ENCODE peak calls at places on chromosomes 13 and 19, in four cellular contexts. B is osteocyte, U is psoas muscle, J is transverse colon. I is an unnamed sample.

GRCh38 chr13:98478134-98479129 is 98.5 kb downstream of the STK24 start:
- DNase-seq in U (no peak), B (no peak), J (no peak), I (peak)

GRCh38 chr19:28454083-28454482 is 758.9 kb downstream of the UQCRFS1 start:
- DNase-seq in B (no peak), J (no peak), U (no peak), I (no peak)

GRCh38 chr19:36719687-36720556 is 32.5 kb downstream of the ZNF567 start:
- DNase-seq in U (no peak), J (no peak), B (no peak), I (no peak)

GRCh38 chr13:92196566-92197256 is 798.3 kb downstream of the GPC5 start:
- DNase-seq in U (no peak), B (no peak), J (no peak), I (no peak)

GRCh38 chr19:54017266-54017665 is 25.8 kb downstream of the CACNG6 start:
- DNase-seq in J (no peak), B (no peak), U (no peak), I (peak)

GRCh38 chr19:3538965-3539742 is at the start of gene TEKTIP1:
- DNase-seq in U (no peak), B (peak), J (no peak), I (no peak)

GRCh38 chr19:28940751-28941500 is 272.0 kb downstream of the UQCRFS1 start:
- DNase-seq in U (no peak), B (no peak), J (no peak), I (peak)

GRCh38 chr19:28508666-28509065 is 704.3 kb downstream of the UQCRFS1 start:
- DNase-seq in J (no peak), U (no peak), B (peak), I (no peak)

GRCh38 chr19:53879145-53880037 is 2.6 kb upstream of the PRKCG start:
- DNase-seq in J (peak), B (peak), U (peak), I (peak)

GRCh38 chr19:56918682-56919307 is 78.3 kb upstream of the PEG3 start:
- DNase-seq in U (no peak), J (no peak), B (no peak), I (no peak)

GRCh38 chr13:94325660-94326059 is 153.8 kb downstream of the DCT start:
- DNase-seq in U (no peak), J (no peak), B (no peak), I (no peak)

GRCh38 chr13:87287721-87288120 is 383.4 kb upstream of the SLITRK5 start:
- DNase-seq in B (no peak), J (no peak), U (no peak), I (no peak)

GRCh38 chr19:16621165-16621800 is 6.7 kb downstream of the MED26 start:
- DNase-seq in U (no peak), J (no peak), B (no peak), I (no peak)

GRCh38 chr19:8304841-8305621 is 3.1 kb downstream of the CD320 start:
- DNase-seq in J (peak), B (peak), U (no peak), I (peak)

GRCh38 chr13:29835280-29836061 is 14.9 kb downstream of the UBL3 start:
- DNase-seq in B (no peak), U (no peak), J (no peak), I (no peak)
- TF ChIP-seq CTCF in B (no peak), U (no peak), J (no peak), I (no peak)

GRCh38 chr19:50368649-50369570 is 3.5 kb upstream of the NAPSA start:
- DNase-seq in J (peak), U (peak), B (peak), I (peak)

GRCh38 chr19:50362030-50362412 is 3.4 kb downstream of the NAPSA start:
- DNase-seq in J (no peak), U (no peak), B (no peak), I (no peak)

GRCh38 chr19:50362656-50363424 is 2.6 kb downstream of the NAPSA start:
- DNase-seq in J (no peak), U (no peak), B (no peak), I (no peak)

GRCh38 chr19:50361290-50362029 is 4.0 kb downstream of the NAPSA start:
- DNase-seq in U (no peak), J (no peak), B (no peak), I (no peak)

GRCh38 chr19:50365434-50366306 is at the start of gene NAPSA:
- DNase-seq in J (no peak), U (no peak), B (no peak), I (no peak)
- TF ChIP-seq CTCF in J (no peak), U (no peak), B (no peak), I (no peak)

GRCh38 chr13:31913459-31913858 is 118.1 kb upstream of the FRY start:
- DNase-seq in J (no peak), U (no peak), B (no peak), I (peak)
- TF ChIP-seq CTCF in J (no peak), U (no peak), B (no peak), I (peak)

DNA sequence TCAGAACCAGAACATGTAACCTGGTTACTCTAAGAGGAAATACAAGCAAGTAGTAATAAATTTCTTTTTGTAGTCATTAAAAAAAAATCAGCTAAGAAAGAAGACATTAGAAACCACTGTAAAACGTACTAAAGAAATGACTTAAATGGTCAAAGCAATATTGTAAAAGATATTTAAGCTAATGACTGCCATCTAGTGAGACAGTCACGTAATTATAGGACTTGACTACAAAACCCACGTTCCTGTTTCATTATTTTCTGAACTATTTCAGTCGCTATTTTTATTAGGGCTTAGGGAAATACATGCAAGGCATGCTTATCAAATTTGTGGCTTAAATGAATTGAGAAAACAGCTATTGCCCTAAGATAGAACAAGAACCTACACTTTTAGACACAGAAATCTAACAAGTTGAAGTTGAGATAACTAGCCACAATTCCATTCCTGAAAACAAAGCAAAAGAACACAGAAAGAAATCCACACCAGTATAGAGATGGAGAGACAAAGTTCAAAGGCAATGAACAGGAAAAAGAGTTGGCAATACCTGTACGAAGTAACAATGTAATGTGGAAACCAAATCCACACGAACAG is 17.9 kb downstream of the ALG5 start:
- DNase-seq in J (no peak), U (no peak), B (no peak), I (peak)
- TF ChIP-seq CTCF in J (peak), U (peak), B (peak), I (peak)

DNA sequence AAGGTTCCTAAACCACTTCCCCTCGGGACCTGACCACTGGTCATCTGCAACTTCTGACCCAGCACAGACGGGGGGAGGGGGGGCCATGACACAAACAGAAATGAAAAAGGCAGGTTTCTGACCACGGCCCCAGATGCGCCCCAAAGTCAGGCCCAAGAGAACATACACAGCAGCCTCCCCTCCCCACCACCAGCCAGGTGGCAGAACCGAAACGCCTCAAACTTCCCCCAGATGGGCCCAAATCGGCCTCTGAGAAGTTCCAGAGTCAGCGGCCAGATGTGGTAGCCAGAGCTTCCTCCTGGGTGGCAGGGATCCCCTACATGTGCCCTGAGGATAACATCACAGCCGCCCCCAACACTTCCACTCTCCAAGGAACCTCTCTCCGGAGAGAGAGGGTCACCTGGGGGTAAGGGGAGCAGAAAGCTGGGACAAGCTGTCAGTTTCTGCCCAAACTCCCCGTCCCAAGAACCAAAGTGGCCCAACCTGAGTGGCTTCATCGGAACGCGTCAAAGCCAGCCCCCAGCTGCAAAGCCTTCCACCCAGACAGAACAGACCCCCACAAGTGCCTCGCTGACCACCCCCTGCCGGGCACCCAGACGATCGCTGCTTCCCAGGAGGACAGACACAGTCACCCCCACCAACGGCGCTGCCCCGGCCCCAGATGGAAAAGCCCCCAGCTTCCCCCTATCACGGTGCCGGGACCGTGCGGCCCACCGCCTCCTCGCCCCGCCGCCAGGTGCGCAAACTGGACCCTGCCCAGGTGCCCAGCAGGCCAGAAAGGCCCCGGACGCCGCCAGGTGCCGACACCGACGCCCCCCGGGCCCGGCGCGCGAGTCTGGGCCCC is 800 bp downstream of the ELL start:
- DNase-seq in B (no peak), J (peak), U (peak), I (no peak)
- TF ChIP-seq CTCF in B (no peak), J (no peak), U (no peak), I (peak)

DNA sequence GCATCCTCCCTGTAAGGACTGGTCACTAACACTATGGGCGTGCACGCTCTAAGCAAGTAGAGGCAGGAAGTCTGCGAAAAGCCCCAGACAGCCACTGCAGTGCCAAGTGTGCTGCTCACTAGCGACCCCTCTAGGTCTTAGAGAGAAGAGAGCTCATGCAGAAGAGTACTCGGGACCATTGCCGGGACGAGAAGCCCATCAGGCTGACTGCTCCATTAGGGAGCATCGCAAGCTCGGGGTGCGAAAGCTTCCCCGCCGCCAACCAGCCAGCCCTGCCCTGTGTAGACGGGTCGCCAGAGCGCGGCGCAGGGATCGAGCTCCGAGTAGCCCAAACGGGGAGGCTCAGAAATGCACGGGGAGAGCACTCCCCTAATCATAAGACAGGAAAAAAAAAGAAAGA is 16.6 kb downstream of the POU4F1 start:
- DNase-seq in B (no peak), U (no peak), J (no peak), I (no peak)
- TF ChIP-seq CTCF in B (peak), U (no peak), J (no peak), I (peak)

DNA sequence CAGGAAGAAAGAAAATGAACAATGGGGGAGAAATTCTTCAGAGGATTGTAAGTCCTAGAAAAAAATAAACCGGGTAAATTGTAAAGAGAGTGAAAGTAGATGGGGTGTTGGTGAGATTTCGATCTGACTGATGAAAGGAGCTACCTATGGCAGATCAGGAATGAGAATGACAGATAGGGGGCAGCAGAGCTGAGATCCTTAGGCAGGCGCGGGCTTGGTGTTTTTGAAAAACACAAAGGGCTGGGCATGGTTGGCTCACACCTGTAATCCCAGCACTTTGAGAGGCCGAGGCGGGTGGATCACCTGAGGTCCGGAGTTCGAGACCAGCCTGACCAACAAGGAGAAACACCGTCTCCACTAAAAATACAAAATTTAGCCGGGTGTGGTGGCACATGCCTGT is 1468.6 kb upstream of the SLC10A2 start:
- DNase-seq in U (no peak), B (no peak), J (no peak), I (no peak)
- TF ChIP-seq CTCF in U (no peak), B (no peak), J (no peak), I (peak)

DNA sequence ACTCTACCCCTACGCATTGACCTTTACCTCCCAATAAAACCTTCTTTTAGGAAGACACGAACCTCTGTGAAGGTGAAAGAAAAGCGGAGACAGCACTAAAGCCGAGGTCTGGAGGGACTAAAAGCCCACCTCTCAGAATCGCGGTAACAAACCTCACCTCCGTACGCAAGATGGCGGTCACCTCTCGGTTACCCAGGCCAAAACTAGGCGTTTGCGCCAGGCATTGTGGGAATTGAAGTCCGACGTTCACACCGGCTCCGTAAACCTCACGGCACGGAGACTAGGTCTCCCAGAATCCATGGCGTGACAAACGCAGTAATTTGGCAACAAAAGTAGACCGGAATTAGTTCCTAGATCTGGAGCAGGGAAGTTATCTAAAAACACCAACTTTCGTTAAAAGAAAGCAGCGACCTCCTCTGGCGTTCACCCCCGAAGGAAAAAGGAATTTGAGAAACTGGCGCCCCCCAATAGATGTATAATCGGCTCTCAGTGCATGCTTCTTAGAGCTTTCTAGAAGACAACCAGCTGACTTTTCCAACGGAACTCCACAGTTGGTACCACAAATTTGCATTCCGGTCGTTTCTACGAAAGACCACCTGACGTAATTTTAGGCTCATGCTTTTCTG is at the start of gene N4BP2L2:
- DNase-seq in U (peak), B (peak), J (peak), I (peak)
- TF ChIP-seq CTCF in U (no peak), B (peak), J (no peak), I (peak)

DNA sequence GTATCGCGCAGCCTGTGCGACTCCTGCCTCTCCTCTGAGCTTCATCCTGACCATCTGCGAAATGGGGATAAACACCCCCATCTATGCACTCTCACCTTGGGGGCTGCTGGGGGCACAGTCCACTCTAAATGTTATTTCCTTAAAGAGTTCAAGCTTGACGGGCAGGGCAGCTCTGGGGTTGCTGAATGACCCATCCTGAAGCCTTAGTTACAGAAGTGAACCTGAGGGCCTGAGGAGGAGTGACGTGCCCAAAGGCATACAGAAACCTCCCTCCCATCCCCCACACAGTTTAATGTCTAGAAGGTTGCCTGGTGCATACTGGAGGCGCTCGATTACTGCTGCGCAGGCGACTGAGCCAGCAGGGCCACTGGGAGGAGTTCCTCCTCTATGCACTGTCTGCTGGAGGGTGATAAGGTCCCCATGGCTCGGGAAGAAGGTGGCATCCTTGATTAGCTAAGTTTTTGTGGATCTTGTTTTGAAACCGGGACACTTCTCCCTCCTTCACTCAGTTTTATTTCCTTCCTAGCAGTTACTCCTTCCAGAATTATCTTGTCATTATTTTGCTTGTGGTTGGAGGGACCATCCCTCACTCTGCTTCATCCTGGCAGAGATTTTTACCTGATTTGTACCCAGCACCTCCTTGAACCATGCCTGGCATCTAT is 572 bp upstream of the FKBP8 start:
- DNase-seq in U (no peak), B (no peak), J (peak), I (peak)
- TF ChIP-seq CTCF in U (no peak), B (no peak), J (no peak), I (no peak)

DNA sequence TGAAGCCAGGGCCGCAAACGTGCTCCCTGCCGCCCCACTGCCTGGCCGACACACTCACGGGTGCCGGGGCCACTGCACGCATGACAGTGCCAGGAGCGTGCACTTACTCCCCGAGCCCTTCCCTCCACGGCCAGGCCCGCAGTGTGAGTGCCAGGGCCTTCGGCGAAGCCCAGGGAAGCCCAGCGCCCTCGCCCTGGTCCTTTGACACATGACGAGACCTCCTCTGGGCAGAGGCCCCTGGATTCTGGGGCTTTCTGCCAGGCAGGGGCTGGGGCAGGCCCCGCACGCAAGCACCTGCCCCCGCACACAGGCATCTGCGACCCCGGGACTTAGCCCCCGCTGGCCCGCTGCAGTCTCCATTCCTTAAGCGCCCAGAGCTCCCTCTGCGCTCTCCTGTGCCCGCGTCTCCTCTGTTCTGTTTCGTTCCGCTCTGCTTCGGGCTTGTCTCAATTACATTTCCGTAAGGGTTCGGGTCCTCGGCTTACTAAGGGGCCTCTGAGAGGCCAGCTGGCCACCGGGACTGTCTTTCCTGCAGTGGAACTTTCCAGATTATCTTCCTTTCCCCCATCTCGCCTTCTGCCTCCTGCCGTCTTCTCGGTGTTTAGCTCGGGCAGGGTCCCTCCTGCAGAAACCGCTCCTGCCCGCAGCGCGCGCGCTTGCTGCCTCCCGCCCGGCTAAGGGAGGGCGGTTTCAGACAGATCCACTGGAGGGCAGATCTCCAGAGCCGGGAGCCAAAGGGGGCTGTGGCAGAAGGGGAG is 98.8 kb downstream of the ING1 start:
- DNase-seq in J (no peak), U (no peak), B (no peak), I (no peak)
- TF ChIP-seq CTCF in J (no peak), U (no peak), B (no peak), I (no peak)

I was measured in HFFc6.